ENCODE peak calls at places on chromosomes 12 and 14, in five cellular contexts. One of them, this sample, is unnamed.
A peak's percentile ranks its signal among the peaks of the same experiment; 100 is the strongest.

GRCh38 chr14:65997350-65997749 is 488.8 kb upstream of the CCDC196 start:
- DNase-seq in endodermal cell: no peak
- DNase-seq in adrenal gland: no peak
- DNase-seq in GM23338: no peak
- DNase-seq in CD8-positive, alpha-beta memory T cell: no peak
- DNase-seq in this sample: no peak

GRCh38 chr12:45343269-45344051 is 127.6 kb downstream of the ANO6 start:
- DNase-seq in endodermal cell: no peak
- DNase-seq in CD8-positive, alpha-beta memory T cell: no peak
- DNase-seq in GM23338: no peak
- DNase-seq in adrenal gland: no peak
- DNase-seq in this sample: no peak

GRCh38 chr14:66507181-66507721 is 696 bp upstream of the GPHN start:
- DNase-seq in CD8-positive, alpha-beta memory T cell: no peak
- DNase-seq in adrenal gland: no peak
- DNase-seq in GM23338: peak; percentile 65
- DNase-seq in endodermal cell: no peak
- DNase-seq in this sample: no peak

GRCh38 chr14:104724407-104724980 is 465 bp downstream of the ADSS1 start:
- DNase-seq in GM23338: peak; percentile 40
- DNase-seq in adrenal gland: peak; percentile 60
- DNase-seq in endodermal cell: no peak
- DNase-seq in CD8-positive, alpha-beta memory T cell: no peak
- DNase-seq in this sample: no peak

GRCh38 chr14:51533160-51533559 is 118.5 kb upstream of the FRMD6 start:
- DNase-seq in GM23338: no peak
- DNase-seq in adrenal gland: no peak
- DNase-seq in endodermal cell: no peak
- DNase-seq in CD8-positive, alpha-beta memory T cell: no peak
- DNase-seq in this sample: no peak

GRCh38 chr14:98466807-98467206 is 805.2 kb downstream of the BCL11B start:
- DNase-seq in adrenal gland: no peak
- DNase-seq in CD8-positive, alpha-beta memory T cell: no peak
- DNase-seq in GM23338: no peak
- DNase-seq in endodermal cell: no peak
- DNase-seq in this sample: no peak

GRCh38 chr12:100403446-100403845 is 46.6 kb downstream of the SLC17A8 start:
- DNase-seq in endodermal cell: no peak
- DNase-seq in adrenal gland: no peak
- DNase-seq in GM23338: no peak
- DNase-seq in CD8-positive, alpha-beta memory T cell: no peak
- DNase-seq in this sample: no peak

GRCh38 chr14:95185452-95186392 is 28.4 kb upstream of the DICER1 start:
- DNase-seq in CD8-positive, alpha-beta memory T cell: no peak
- DNase-seq in adrenal gland: peak; percentile 70
- DNase-seq in GM23338: no peak
- DNase-seq in endodermal cell: no peak
- DNase-seq in this sample: no peak

GRCh38 chr14:104442611-104443390 is 136.8 kb upstream of the C14orf180 start:
- DNase-seq in adrenal gland: peak; percentile 9
- DNase-seq in GM23338: no peak
- DNase-seq in CD8-positive, alpha-beta memory T cell: no peak
- DNase-seq in endodermal cell: peak; percentile 61
- DNase-seq in this sample: no peak

GRCh38 chr14:104573930-104574329 is 5.6 kb upstream of the C14orf180 start:
- DNase-seq in CD8-positive, alpha-beta memory T cell: no peak
- DNase-seq in adrenal gland: no peak
- DNase-seq in GM23338: no peak
- DNase-seq in endodermal cell: no peak
- DNase-seq in this sample: no peak

GRCh38 chr14:65354715-65355114 is 57.8 kb upstream of the FUT8 start:
- DNase-seq in CD8-positive, alpha-beta memory T cell: no peak
- DNase-seq in GM23338: peak; percentile 3
- DNase-seq in adrenal gland: no peak
- DNase-seq in endodermal cell: peak; percentile 49
- DNase-seq in this sample: no peak

GRCh38 chr12:52648012-52648550 is 3.9 kb downstream of the KRT2 start:
- DNase-seq in GM23338: no peak
- DNase-seq in CD8-positive, alpha-beta memory T cell: no peak
- DNase-seq in endodermal cell: peak; percentile 37
- DNase-seq in adrenal gland: no peak
- DNase-seq in this sample: no peak

GRCh38 chr14:89757313-89757939 is 197.1 kb downstream of the EFCAB11 start:
- DNase-seq in adrenal gland: no peak
- DNase-seq in endodermal cell: no peak
- DNase-seq in CD8-positive, alpha-beta memory T cell: no peak
- DNase-seq in GM23338: no peak
- DNase-seq in this sample: no peak

GRCh38 chr14:87888136-87888999 is 104.6 kb downstream of the GALC start:
- DNase-seq in adrenal gland: peak; percentile 60
- DNase-seq in endodermal cell: peak; percentile 92
- DNase-seq in CD8-positive, alpha-beta memory T cell: no peak
- DNase-seq in GM23338: peak; percentile 82
- DNase-seq in this sample: no peak

GRCh38 chr12:13027508-13027907 is 16.7 kb upstream of the FAM234B start:
- DNase-seq in endodermal cell: no peak
- DNase-seq in CD8-positive, alpha-beta memory T cell: no peak
- DNase-seq in adrenal gland: no peak
- DNase-seq in GM23338: no peak
- DNase-seq in this sample: no peak

GRCh38 chr12:109621864-109622485 is 48.4 kb downstream of the MVK start:
- DNase-seq in endodermal cell: no peak
- DNase-seq in adrenal gland: no peak
- DNase-seq in CD8-positive, alpha-beta memory T cell: no peak
- DNase-seq in GM23338: peak; percentile 36
- DNase-seq in this sample: no peak

GRCh38 chr12:57080855-57081254 is 2.3 kb upstream of the NEMP1 start:
- DNase-seq in CD8-positive, alpha-beta memory T cell: no peak
- DNase-seq in GM23338: no peak
- DNase-seq in adrenal gland: no peak
- DNase-seq in endodermal cell: no peak
- DNase-seq in this sample: no peak

DNA sequence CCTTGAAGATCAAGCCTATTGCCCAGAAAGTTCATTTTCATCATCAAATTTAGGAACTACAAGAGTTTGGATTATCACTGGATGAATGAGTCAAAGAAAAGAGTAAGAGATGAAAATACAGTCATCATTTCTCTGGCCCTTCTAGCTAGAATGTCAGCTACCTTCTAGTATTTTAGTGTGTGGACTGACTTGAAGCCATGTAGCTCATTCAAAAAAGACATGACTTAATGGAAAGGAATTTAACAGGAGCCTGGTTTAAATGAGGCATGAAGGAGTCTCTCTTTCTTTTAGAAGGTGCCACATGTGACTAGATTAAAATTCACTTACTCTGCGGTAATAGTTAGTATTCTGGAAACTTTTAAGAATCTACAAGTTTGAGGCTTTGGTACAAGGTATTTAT is 7.1 kb downstream of the PTHLH start:
- DNase-seq in endodermal cell: no peak
- DNase-seq in adrenal gland: no peak
- DNase-seq in GM23338: no peak
- DNase-seq in CD8-positive, alpha-beta memory T cell: no peak
- DNase-seq in this sample: no peak
- H3K4me1 ChIP-seq in endodermal cell: no peaks in the 10 kb centered on the region
- H3K4me1 ChIP-seq in adrenal gland: peaks cover 17% of the 10 kb centered on the region
- H3K4me1 ChIP-seq in GM23338: peaks cover 28% of the 10 kb centered on the region
- H3K4me1 ChIP-seq in CD8-positive, alpha-beta memory T cell: peaks cover 12% of the 10 kb centered on the region
- H3K4me1 ChIP-seq in this sample: no peaks in the 10 kb centered on the region

DNA sequence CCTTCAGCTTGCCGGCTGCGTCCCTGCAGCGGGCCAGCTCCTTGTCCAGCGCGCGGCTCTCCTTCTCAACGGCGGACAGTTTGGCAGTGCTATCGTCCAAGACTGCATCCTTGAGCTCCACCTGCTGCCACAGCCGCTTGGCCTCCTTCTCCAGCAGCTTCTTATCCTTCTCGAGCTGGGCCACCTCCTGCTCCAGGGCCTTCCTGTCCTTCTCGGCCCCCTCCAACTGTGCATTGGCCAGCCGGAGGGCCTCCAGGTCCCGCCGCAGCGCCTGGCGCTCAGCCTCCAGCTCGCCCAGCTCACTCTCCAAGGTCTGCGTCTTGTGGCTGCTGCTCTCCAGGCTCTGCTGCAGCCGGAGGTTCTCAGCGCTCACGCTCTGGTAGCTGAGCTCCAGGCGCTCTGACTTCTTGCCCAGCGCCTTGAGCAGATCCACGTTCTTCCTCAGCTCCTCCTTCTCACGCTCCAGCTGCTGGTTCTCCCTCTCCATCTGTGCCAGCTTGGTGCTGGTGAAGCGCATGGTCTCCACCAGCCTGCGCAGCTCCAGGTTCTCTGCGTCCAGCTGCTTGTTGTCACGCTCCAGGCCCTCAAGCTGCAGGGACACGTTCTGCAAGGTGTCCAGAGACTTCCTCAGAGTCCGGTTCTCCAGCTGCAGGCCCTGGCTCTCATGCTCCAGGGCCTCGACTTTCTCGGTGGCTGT is 68.8 kb upstream of the GPR68 start:
- DNase-seq in endodermal cell: no peak
- DNase-seq in adrenal gland: no peak
- DNase-seq in GM23338: no peak
- DNase-seq in CD8-positive, alpha-beta memory T cell: no peak
- DNase-seq in this sample: no peak
- H3K4me1 ChIP-seq in endodermal cell: no peaks in the 10 kb centered on the region
- H3K4me1 ChIP-seq in adrenal gland: peaks cover 14% of the 10 kb centered on the region
- H3K4me1 ChIP-seq in GM23338: no peaks in the 10 kb centered on the region
- H3K4me1 ChIP-seq in CD8-positive, alpha-beta memory T cell: peaks cover 62% of the 10 kb centered on the region
- H3K4me1 ChIP-seq in this sample: no peaks in the 10 kb centered on the region

GRCh38 chr12:27183342-27183741 is 60.7 kb upstream of the STK38L start:
- DNase-seq in endodermal cell: no peak
- DNase-seq in CD8-positive, alpha-beta memory T cell: no peak
- DNase-seq in GM23338: no peak
- DNase-seq in adrenal gland: no peak
- DNase-seq in this sample: no peak
- H3K4me1 ChIP-seq in endodermal cell: no peaks in the 10 kb centered on the region
- H3K4me1 ChIP-seq in CD8-positive, alpha-beta memory T cell: no peaks in the 10 kb centered on the region
- H3K4me1 ChIP-seq in GM23338: no peaks in the 10 kb centered on the region
- H3K4me1 ChIP-seq in adrenal gland: peaks cover 7% of the 10 kb centered on the region
- H3K4me1 ChIP-seq in this sample: peaks cover 7% of the 10 kb centered on the region

GRCh38 chr12:65891987-65892481 is 67.8 kb downstream of the HMGA2 start:
- DNase-seq in CD8-positive, alpha-beta memory T cell: no peak
- DNase-seq in adrenal gland: peak; percentile 87
- DNase-seq in endodermal cell: peak; percentile 56
- DNase-seq in GM23338: no peak
- DNase-seq in this sample: peak; percentile 87
- H3K4me1 ChIP-seq in CD8-positive, alpha-beta memory T cell: no peaks in the 10 kb centered on the region
- H3K4me1 ChIP-seq in adrenal gland: peaks cover 12% of the 10 kb centered on the region
- H3K4me1 ChIP-seq in endodermal cell: peaks cover 20% of the 10 kb centered on the region
- H3K4me1 ChIP-seq in GM23338: peaks cover 48% of the 10 kb centered on the region
- H3K4me1 ChIP-seq in this sample: no peaks in the 10 kb centered on the region

GRCh38 chr12:31804185-31804504 is 75.3 kb upstream of the AMN1 start:
- DNase-seq in adrenal gland: no peak
- DNase-seq in endodermal cell: no peak
- DNase-seq in CD8-positive, alpha-beta memory T cell: no peak
- DNase-seq in GM23338: no peak
- DNase-seq in this sample: no peak

GRCh38 chr12:31807773-31808097 is 78.9 kb upstream of the AMN1 start:
- DNase-seq in endodermal cell: no peak
- DNase-seq in CD8-positive, alpha-beta memory T cell: no peak
- DNase-seq in adrenal gland: no peak
- DNase-seq in GM23338: no peak
- DNase-seq in this sample: no peak

GRCh38 chr12:31803306-31804184 is 74.7 kb upstream of the AMN1 start:
- DNase-seq in endodermal cell: no peak
- DNase-seq in CD8-positive, alpha-beta memory T cell: no peak
- DNase-seq in adrenal gland: no peak
- DNase-seq in GM23338: peak; percentile 57
- DNase-seq in this sample: no peak
- H3K4me1 ChIP-seq in endodermal cell: no peaks in the 10 kb centered on the region
- H3K4me1 ChIP-seq in CD8-positive, alpha-beta memory T cell: peaks cover 23% of the 10 kb centered on the region
- H3K4me1 ChIP-seq in adrenal gland: no peaks in the 10 kb centered on the region
- H3K4me1 ChIP-seq in GM23338: peaks cover 5% of the 10 kb centered on the region
- H3K4me1 ChIP-seq in this sample: no peaks in the 10 kb centered on the region

DNA sequence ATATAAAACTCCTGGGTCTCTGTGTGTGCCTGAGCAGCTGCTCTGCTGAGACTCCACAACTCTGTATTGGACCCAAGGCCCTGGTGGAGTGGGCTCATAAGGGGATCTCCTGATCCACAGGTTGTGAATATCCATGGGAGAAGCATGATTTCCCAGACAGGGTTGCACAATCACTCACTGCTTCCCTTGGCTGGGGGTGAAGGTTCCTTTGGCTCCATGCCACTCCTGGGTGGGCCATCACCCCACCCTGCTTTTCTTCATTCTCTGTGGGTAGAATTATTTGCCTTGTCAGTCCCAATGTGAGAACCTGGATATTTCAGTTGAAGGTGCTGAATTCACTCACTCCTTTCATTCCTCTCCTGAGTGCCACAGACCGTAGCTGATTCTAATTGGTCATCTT is 205.2 kb upstream of the TMEM260 start:
- DNase-seq in GM23338: no peak
- DNase-seq in CD8-positive, alpha-beta memory T cell: no peak
- DNase-seq in endodermal cell: no peak
- DNase-seq in adrenal gland: no peak
- DNase-seq in this sample: no peak
- H3K4me1 ChIP-seq in GM23338: no peaks in the 10 kb centered on the region
- H3K4me1 ChIP-seq in CD8-positive, alpha-beta memory T cell: no peaks in the 10 kb centered on the region
- H3K4me1 ChIP-seq in endodermal cell: no peaks in the 10 kb centered on the region
- H3K4me1 ChIP-seq in adrenal gland: peaks cover 10% of the 10 kb centered on the region
- H3K4me1 ChIP-seq in this sample: peaks cover 5% of the 10 kb centered on the region

GRCh38 chr12:124740691-124741137 is 123.0 kb downstream of the SCARB1 start:
- DNase-seq in CD8-positive, alpha-beta memory T cell: no peak
- DNase-seq in adrenal gland: peak; percentile 74
- DNase-seq in endodermal cell: peak; percentile 78
- DNase-seq in GM23338: no peak
- DNase-seq in this sample: peak; percentile 81
- H3K4me1 ChIP-seq in CD8-positive, alpha-beta memory T cell: peaks cover 6% of the 10 kb centered on the region
- H3K4me1 ChIP-seq in adrenal gland: peaks cover 42% of the 10 kb centered on the region
- H3K4me1 ChIP-seq in endodermal cell: no peaks in the 10 kb centered on the region
- H3K4me1 ChIP-seq in GM23338: peaks cover 11% of the 10 kb centered on the region
- H3K4me1 ChIP-seq in this sample: no peaks in the 10 kb centered on the region

DNA sequence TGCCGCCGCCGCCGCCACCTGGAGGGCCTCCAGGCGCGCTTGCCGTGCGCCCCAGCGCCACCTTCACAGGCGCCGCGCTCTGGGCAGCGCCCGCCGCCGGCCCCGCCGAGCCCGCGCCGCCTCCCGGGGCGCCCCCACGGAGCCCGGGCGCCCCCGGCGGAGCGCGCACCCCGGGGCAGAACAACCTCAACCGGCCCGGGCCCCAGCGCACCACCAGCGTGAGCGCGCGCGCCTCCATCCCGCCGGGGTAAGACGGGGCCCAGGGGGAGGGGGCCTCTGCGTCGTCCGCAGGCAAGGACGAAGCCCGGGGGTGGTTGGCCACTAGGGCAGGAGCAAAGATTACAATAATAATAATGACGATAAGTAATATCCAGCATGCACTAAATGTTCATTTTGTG is 21.3 kb downstream of the DTX1 start:
- DNase-seq in adrenal gland: no peak
- DNase-seq in endodermal cell: no peak
- DNase-seq in CD8-positive, alpha-beta memory T cell: no peak
- DNase-seq in GM23338: peak; percentile 43
- DNase-seq in this sample: no peak
- H3K4me1 ChIP-seq in adrenal gland: peaks cover 5% of the 10 kb centered on the region
- H3K4me1 ChIP-seq in endodermal cell: no peaks in the 10 kb centered on the region
- H3K4me1 ChIP-seq in CD8-positive, alpha-beta memory T cell: peaks cover 14% of the 10 kb centered on the region
- H3K4me1 ChIP-seq in GM23338: no peaks in the 10 kb centered on the region
- H3K4me1 ChIP-seq in this sample: no peaks in the 10 kb centered on the region